ENCODE peak calls at places on chromosome 19, in seven cellular contexts. One of them, this sample, is unnamed.

GRCh38 chr19:55080121-55080914 is 4.6 kb downstream of the EPS8L1 start:
- DNase-seq in GM13977: peak; percentile 86
- DNase-seq in posterior vena cava: peak; percentile 92
- DNase-seq in stimulated activated CD4-positive, alpha-beta T cell treated with anti-CD3 and anti-CD28 coated beads, TNF-alpha, amount 100 ng/mL, for 1 hour: no peak
- DNase-seq in skeletal muscle cell: no peak
- DNase-seq in Right ventricle myocardium superior: peak; percentile 72
- DNase-seq in breast epithelium: peak; percentile 73
- DNase-seq in this sample: no peak

GRCh38 chr19:6687117-6687516 is 17.2 kb upstream of the TNFSF14 start:
- DNase-seq in Right ventricle myocardium superior: no peak
- DNase-seq in skeletal muscle cell: no peak
- DNase-seq in GM13977: no peak
- DNase-seq in posterior vena cava: peak; percentile 30
- DNase-seq in breast epithelium: no peak
- DNase-seq in stimulated activated CD4-positive, alpha-beta T cell treated with anti-CD3 and anti-CD28 coated beads, TNF-alpha, amount 100 ng/mL, for 1 hour: no peak
- DNase-seq in this sample: no peak

GRCh38 chr19:38544569-38545315 is 73.0 kb downstream of the MAP4K1 start:
- DNase-seq in posterior vena cava: peak; percentile 41
- DNase-seq in Right ventricle myocardium superior: no peak
- DNase-seq in skeletal muscle cell: peak; percentile 12
- DNase-seq in stimulated activated CD4-positive, alpha-beta T cell treated with anti-CD3 and anti-CD28 coated beads, TNF-alpha, amount 100 ng/mL, for 1 hour: no peak
- DNase-seq in breast epithelium: no peak
- DNase-seq in GM13977: no peak
- DNase-seq in this sample: no peak

GRCh38 chr19:39310558-39311311 is 9.9 kb downstream of the LRFN1 start:
- DNase-seq in GM13977: no peak
- DNase-seq in stimulated activated CD4-positive, alpha-beta T cell treated with anti-CD3 and anti-CD28 coated beads, TNF-alpha, amount 100 ng/mL, for 1 hour: no peak
- DNase-seq in posterior vena cava: peak; percentile 31
- DNase-seq in breast epithelium: no peak
- DNase-seq in Right ventricle myocardium superior: no peak
- DNase-seq in skeletal muscle cell: no peak
- DNase-seq in this sample: no peak

GRCh38 chr19:38045554-38046253 is 138.7 kb downstream of the SIPA1L3 start:
- DNase-seq in skeletal muscle cell: no peak
- DNase-seq in Right ventricle myocardium superior: peak; percentile 5
- DNase-seq in stimulated activated CD4-positive, alpha-beta T cell treated with anti-CD3 and anti-CD28 coated beads, TNF-alpha, amount 100 ng/mL, for 1 hour: no peak
- DNase-seq in GM13977: no peak
- DNase-seq in posterior vena cava: no peak
- DNase-seq in breast epithelium: no peak
- DNase-seq in this sample: no peak

GRCh38 chr19:41376241-41376997 is at the start of gene TMEM91:
- DNase-seq in posterior vena cava: no peak
- DNase-seq in skeletal muscle cell: no peak
- DNase-seq in stimulated activated CD4-positive, alpha-beta T cell treated with anti-CD3 and anti-CD28 coated beads, TNF-alpha, amount 100 ng/mL, for 1 hour: no peak
- DNase-seq in breast epithelium: no peak
- DNase-seq in Right ventricle myocardium superior: peak; percentile 66
- DNase-seq in GM13977: no peak
- DNase-seq in this sample: peak; percentile 55

GRCh38 chr19:24127601-24128000 is 40.6 kb downstream of the ZNF254 start:
- DNase-seq in breast epithelium: no peak
- DNase-seq in posterior vena cava: no peak
- DNase-seq in GM13977: no peak
- DNase-seq in stimulated activated CD4-positive, alpha-beta T cell treated with anti-CD3 and anti-CD28 coated beads, TNF-alpha, amount 100 ng/mL, for 1 hour: no peak
- DNase-seq in Right ventricle myocardium superior: no peak
- DNase-seq in skeletal muscle cell: no peak
- DNase-seq in this sample: no peak

GRCh38 chr19:24033962-24034342 is 53.0 kb upstream of the ZNF254 start:
- DNase-seq in skeletal muscle cell: no peak
- DNase-seq in Right ventricle myocardium superior: peak; percentile 66
- DNase-seq in GM13977: peak; percentile 48
- DNase-seq in posterior vena cava: peak; percentile 85
- DNase-seq in breast epithelium: peak; percentile 35
- DNase-seq in stimulated activated CD4-positive, alpha-beta T cell treated with anti-CD3 and anti-CD28 coated beads, TNF-alpha, amount 100 ng/mL, for 1 hour: no peak
- DNase-seq in this sample: peak; percentile 33

GRCh38 chr19:39133431-39134270 is 8.1 kb downstream of the PAK4 start:
- DNase-seq in skeletal muscle cell: no peak
- DNase-seq in posterior vena cava: no peak
- DNase-seq in GM13977: no peak
- DNase-seq in breast epithelium: no peak
- DNase-seq in Right ventricle myocardium superior: no peak
- DNase-seq in stimulated activated CD4-positive, alpha-beta T cell treated with anti-CD3 and anti-CD28 coated beads, TNF-alpha, amount 100 ng/mL, for 1 hour: no peak
- DNase-seq in this sample: no peak